ENCODE peak calls at places on chromosomes 5 and 9, in four cellular contexts. L, O, B and M are unnamed samples.

GRCh38 chr9:87148391-87149237 is 201.3 kb upstream of the GAS1 start:
- DNase-seq in B (no peak), L (peak; percentile 75), O (peak; percentile 16), M (peak; percentile 19)

GRCh38 chr5:157603333-157604190 is 28.0 kb upstream of the ADAM19 start:
- DNase-seq in L (peak; percentile 93), B (no peak), O (no peak), M (peak; percentile 33)

GRCh38 chr5:163571755-163572154 is 66.3 kb downstream of the MAT2B start:
- DNase-seq in B (no peak), O (no peak), L (peak; percentile 97), M (no peak)

GRCh38 chr9:111754800-111755199 is 39.9 kb downstream of the SHOC1 start:
- DNase-seq in L (no peak), B (no peak), O (no peak), M (no peak)

GRCh38 chr9:109120204-109120789 is 550 bp upstream of the TMEM245 start:
- DNase-seq in O (no peak), L (no peak), B (no peak), M (no peak)

GRCh38 chr9:136578915-136579637 is 33.2 kb upstream of the NOTCH1 start:
- DNase-seq in L (no peak), B (no peak), O (peak; percentile 87), M (peak; percentile 70)

GRCh38 chr5:64612349-64612961 is 77.8 kb upstream of the SHISAL2B start:
- DNase-seq in B (no peak), O (peak; percentile 12), L (peak; percentile 64), M (peak; percentile 53)

GRCh38 chr5:32760091-32760509 is 49.0 kb downstream of the NPR3 start:
- DNase-seq in B (no peak), L (peak; percentile 98), O (no peak), M (peak; percentile 92)

GRCh38 chr9:134433101-134433500 is 106.8 kb downstream of the RXRA start:
- DNase-seq in O (no peak), L (peak; percentile 20), B (no peak), M (no peak)

GRCh38 chr9:89410709-89411111 is 87.2 kb downstream of the SEMA4D start:
- DNase-seq in L (no peak), O (no peak), B (peak; percentile 75), M (no peak)

GRCh38 chr5:176474476-176474875 is 26.3 kb downstream of the FAF2 start:
- DNase-seq in B (no peak), O (no peak), L (peak; percentile 56), M (no peak)

GRCh38 chr5:138352071-138352721 is at the start of gene KDM3B:
- DNase-seq in B (peak; percentile 55), O (peak; percentile 95), L (peak; percentile 80), M (peak; percentile 87)

GRCh38 chr5:157651623-157652376 is 438 bp downstream of the SOX30 start:
- DNase-seq in O (no peak), L (no peak), B (peak; percentile 21), M (no peak)

GRCh38 chr9:70552561-70552960 is 138.1 kb upstream of the KLF9 start:
- DNase-seq in B (no peak), O (no peak), L (no peak), M (no peak)

GRCh38 chr5:145776886-145777285 is 58.3 kb downstream of the PRELID2 start:
- DNase-seq in O (no peak), B (no peak), L (peak; percentile 62), M (no peak)

GRCh38 chr5:145937432-145938250 is 1.3 kb downstream of the SH3RF2 start:
- DNase-seq in O (no peak), L (peak; percentile 51), B (no peak), M (peak; percentile 78)

GRCh38 chr5:12392246-12392645 is 488.0 kb upstream of the CTNND2 start:
- DNase-seq in L (no peak), O (no peak), B (no peak), M (no peak)

GRCh38 chr9:133484671-133485437 is 6.0 kb upstream of the SLC2A6 start:
- DNase-seq in O (peak; percentile 44), L (no peak), B (no peak), M (no peak)

GRCh38 chr5:4879693-4880303 is 260.3 kb upstream of the ADAMTS16 start:
- DNase-seq in O (peak; percentile 81), L (peak; percentile 47), B (no peak), M (peak; percentile 72)

GRCh38 chr5:159214486-159215271 is 5.3 kb upstream of the RNF145 start:
- DNase-seq in O (no peak), B (no peak), L (no peak), M (no peak)

GRCh38 chr9:131640438-131641181 is 95.3 kb downstream of the PRRT1B start:
- DNase-seq in L (no peak), O (no peak), B (no peak), M (no peak)

GRCh38 chr9:132513416-132513815 is 69.0 kb upstream of the BARHL1 start:
- DNase-seq in B (no peak), O (no peak), L (no peak), M (no peak)

GRCh38 chr9:112382501-112383364 is 2.8 kb downstream of the HSDL2 start:
- DNase-seq in B (no peak), O (no peak), L (no peak), M (no peak)

GRCh38 chr5:56896761-56897160 is 12.6 kb upstream of the SETD9 start:
- DNase-seq in O (no peak), B (no peak), L (no peak), M (no peak)

GRCh38 chr9:1049641-1050040 is 516 bp upstream of the DMRT2 start:
- DNase-seq in B (no peak), L (no peak), O (no peak), M (no peak)

GRCh38 chr5:15691536-15691935 is 191.6 kb downstream of the FBXL7 start:
- DNase-seq in B (no peak), O (no peak), L (peak; percentile 60), M (no peak)

GRCh38 chr9:4987996-4988421 is 2.9 kb downstream of the JAK2 start:
- DNase-seq in B (peak; percentile 66), O (peak; percentile 35), L (peak; percentile 66), M (peak; percentile 73)

GRCh38 chr5:10499776-10500175 is 58.1 kb downstream of the ROPN1L start:
- DNase-seq in L (no peak), O (no peak), B (no peak), M (no peak)

GRCh38 chr5:170745481-170746061 is 38.0 kb upstream of the GABRP start:
- DNase-seq in L (peak; percentile 12), B (no peak), O (no peak), M (no peak)

GRCh38 chr5:155839251-155840037 is 487.5 kb upstream of the SGCD start:
- DNase-seq in L (peak; percentile 0), B (no peak), O (no peak), M (peak; percentile 28)

GRCh38 chr5:137142371-137143243 is 356.5 kb downstream of the SPOCK1 start:
- DNase-seq in L (peak; percentile 94), B (peak; percentile 21), O (no peak), M (no peak)

GRCh38 chr9:136572003-136572595 is 26.3 kb upstream of the NOTCH1 start:
- DNase-seq in L (peak; percentile 77), O (no peak), B (no peak), M (peak; percentile 76)

GRCh38 chr9:115328228-115328627 is 210.3 kb upstream of the TNC start:
- DNase-seq in B (no peak), O (no peak), L (peak; percentile 76), M (no peak)

DNA sequence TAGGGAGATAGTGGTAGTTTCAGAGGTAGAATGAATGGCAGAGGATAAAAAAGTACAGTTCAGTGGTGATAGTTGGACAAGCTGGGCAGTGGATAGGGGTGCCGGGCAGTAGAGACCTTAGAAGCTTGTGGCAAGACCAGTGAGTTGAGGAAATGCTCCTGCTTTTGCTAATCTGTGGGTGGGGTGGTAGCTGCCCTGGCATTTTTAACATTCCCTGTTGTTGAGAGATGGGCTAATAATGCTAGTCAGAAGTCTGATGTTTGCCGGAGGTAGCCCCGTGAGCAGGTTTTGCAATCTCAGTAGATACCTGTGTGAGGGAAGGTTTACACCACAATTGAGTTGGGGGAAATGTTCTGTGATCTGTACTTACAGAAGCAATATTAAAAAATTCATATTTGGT is 91.1 kb downstream of the TRIO start:
- DNase-seq in B (no peak), L (no peak), O (no peak), M (no peak)
- TF ChIP-seq RCOR1 in B (no peak), L (no peak), O (no peak), M (no peak)

GRCh38 chr9:35776018-35776417 is 15.4 kb upstream of the NPR2 start:
- DNase-seq in L (no peak), B (no peak), O (no peak), M (no peak)

GRCh38 chr9:35771524-35771923 is 17.4 kb upstream of the MSMP start:
- DNase-seq in L (no peak), B (no peak), O (peak; percentile 52), M (peak; percentile 14)

GRCh38 chr9:35771079-35771441 is 17.0 kb upstream of the MSMP start:
- DNase-seq in L (no peak), B (no peak), O (no peak), M (no peak)

GRCh38 chr9:35774907-35775635 is 16.3 kb upstream of the NPR2 start:
- DNase-seq in L (no peak), O (no peak), B (no peak), M (no peak)

GRCh38 chr9:35771943-35772342 is 17.9 kb upstream of the MSMP start:
- DNase-seq in O (no peak), L (no peak), B (no peak), M (no peak)
- TF ChIP-seq POLR2A in O (no peak), L (no peak), B (no peak), M (no peak)

DNA sequence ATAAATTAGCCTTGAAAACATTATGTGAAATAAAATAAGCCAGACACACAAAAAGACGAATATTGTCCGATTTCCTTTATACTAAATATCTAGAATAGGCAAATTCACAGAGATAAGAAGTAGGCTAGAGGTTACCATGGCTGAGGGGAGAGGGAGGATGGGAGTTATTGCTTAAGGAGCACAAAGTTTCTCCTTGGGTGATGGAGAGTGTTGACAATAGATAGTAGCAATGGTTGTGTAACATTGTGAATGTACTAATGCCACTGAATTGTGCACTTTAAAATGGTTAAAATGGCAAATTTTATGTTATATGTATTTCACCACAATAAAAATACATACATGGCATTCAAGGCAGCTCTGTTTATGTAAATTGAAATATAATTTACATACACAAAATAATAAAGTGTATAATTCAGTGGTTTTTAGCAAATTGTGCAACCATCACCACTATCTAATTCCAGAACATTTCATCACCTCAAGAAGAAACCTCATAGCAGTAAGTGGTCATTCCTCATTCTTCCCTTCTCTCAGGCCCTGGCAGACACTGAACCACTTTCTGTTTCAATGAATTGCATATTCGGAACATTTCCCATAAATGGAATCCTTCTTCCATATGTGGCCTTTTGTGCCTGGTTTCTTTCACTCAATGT is 59.2 kb downstream of the NDST1 start:
- DNase-seq in O (no peak), B (no peak), L (peak; percentile 85), M (no peak)
- TF ChIP-seq RCOR1 in O (no peak), B (no peak), L (no peak), M (no peak)

GRCh38 chr5:123549256-123549904 is 37.4 kb downstream of the CSNK1G3 start:
- DNase-seq in O (no peak), L (no peak), B (peak; percentile 85), M (no peak)
- TF ChIP-seq POLR2A in O (no peak), L (no peak), B (no peak), M (no peak)